ENCODE peak calls at places on chromosomes 6 and 20, in six cellular contexts. One of them, this sample, is unnamed.
A peak's percentile ranks its signal among the peaks of the same experiment; 100 is the strongest.

GRCh38 chr6:28839443-28840120 is 84.2 kb downstream of the TRIM27 start:
- DNase-seq in fibroblast of lung: no peak
- DNase-seq in SK-N-DZ: no peak
- DNase-seq in HEK293T: no peak
- DNase-seq in activated T-helper 1 cell treated with anti-CD3 and anti-CD28 coated beads, Interleukin-12 subunit alpha, Interleukin-12 subunit beta, Interleukin-2, Interleukin-4 antibody, amounts not matched to agents 30 ng/mL and 10 ng/mL and 1 ng/mL, durations not matched to agents 14 hours and 24 hours and 36 hours: no peak
- DNase-seq in hypothalamus: no peak
- DNase-seq in this sample: no peak

GRCh38 chr20:16520154-16520553 is 53.1 kb downstream of the KIF16B start:
- DNase-seq in fibroblast of lung: no peak
- DNase-seq in SK-N-DZ: no peak
- DNase-seq in HEK293T: no peak
- DNase-seq in activated T-helper 1 cell treated with anti-CD3 and anti-CD28 coated beads, Interleukin-12 subunit alpha, Interleukin-12 subunit beta, Interleukin-2, Interleukin-4 antibody, amounts not matched to agents 30 ng/mL and 10 ng/mL and 1 ng/mL, durations not matched to agents 14 hours and 24 hours and 36 hours: no peak
- DNase-seq in hypothalamus: no peak
- DNase-seq in this sample: no peak

GRCh38 chr6:157609117-157609516 is 213.9 kb upstream of the SNX9 start:
- DNase-seq in fibroblast of lung: no peak
- DNase-seq in SK-N-DZ: no peak
- DNase-seq in HEK293T: no peak
- DNase-seq in activated T-helper 1 cell treated with anti-CD3 and anti-CD28 coated beads, Interleukin-12 subunit alpha, Interleukin-12 subunit beta, Interleukin-2, Interleukin-4 antibody, amounts not matched to agents 30 ng/mL and 10 ng/mL and 1 ng/mL, durations not matched to agents 14 hours and 24 hours and 36 hours: no peak
- DNase-seq in hypothalamus: no peak
- DNase-seq in this sample: no peak

GRCh38 chr6:118808794-118809668 is 84.9 kb upstream of the ASF1A start:
- DNase-seq in fibroblast of lung: no peak
- DNase-seq in SK-N-DZ: no peak
- DNase-seq in HEK293T: no peak
- DNase-seq in activated T-helper 1 cell treated with anti-CD3 and anti-CD28 coated beads, Interleukin-12 subunit alpha, Interleukin-12 subunit beta, Interleukin-2, Interleukin-4 antibody, amounts not matched to agents 30 ng/mL and 10 ng/mL and 1 ng/mL, durations not matched to agents 14 hours and 24 hours and 36 hours: no peak
- DNase-seq in hypothalamus: no peak
- DNase-seq in this sample: no peak

GRCh38 chr6:68559052-68559451 is 76.0 kb upstream of the ADGRB3 start:
- DNase-seq in fibroblast of lung: peak; percentile 77
- DNase-seq in SK-N-DZ: peak; percentile 52
- DNase-seq in HEK293T: peak; percentile 38
- DNase-seq in activated T-helper 1 cell treated with anti-CD3 and anti-CD28 coated beads, Interleukin-12 subunit alpha, Interleukin-12 subunit beta, Interleukin-2, Interleukin-4 antibody, amounts not matched to agents 30 ng/mL and 10 ng/mL and 1 ng/mL, durations not matched to agents 14 hours and 24 hours and 36 hours: no peak
- DNase-seq in hypothalamus: no peak
- DNase-seq in this sample: no peak

GRCh38 chr6:134258849-134259306 is 59.0 kb downstream of the SGK1 start:
- DNase-seq in fibroblast of lung: no peak
- DNase-seq in SK-N-DZ: no peak
- DNase-seq in HEK293T: no peak
- DNase-seq in activated T-helper 1 cell treated with anti-CD3 and anti-CD28 coated beads, Interleukin-12 subunit alpha, Interleukin-12 subunit beta, Interleukin-2, Interleukin-4 antibody, amounts not matched to agents 30 ng/mL and 10 ng/mL and 1 ng/mL, durations not matched to agents 14 hours and 24 hours and 36 hours: no peak
- DNase-seq in hypothalamus: no peak
- DNase-seq in this sample: no peak

GRCh38 chr20:40511478-40511877 is 177.6 kb downstream of the MAFB start:
- DNase-seq in fibroblast of lung: peak; percentile 66
- DNase-seq in SK-N-DZ: no peak
- DNase-seq in HEK293T: no peak
- DNase-seq in activated T-helper 1 cell treated with anti-CD3 and anti-CD28 coated beads, Interleukin-12 subunit alpha, Interleukin-12 subunit beta, Interleukin-2, Interleukin-4 antibody, amounts not matched to agents 30 ng/mL and 10 ng/mL and 1 ng/mL, durations not matched to agents 14 hours and 24 hours and 36 hours: no peak
- DNase-seq in hypothalamus: no peak
- DNase-seq in this sample: no peak

GRCh38 chr6:138818496-138819194 is 22.8 kb downstream of the ECT2L start:
- DNase-seq in fibroblast of lung: no peak
- DNase-seq in SK-N-DZ: no peak
- DNase-seq in HEK293T: no peak
- DNase-seq in activated T-helper 1 cell treated with anti-CD3 and anti-CD28 coated beads, Interleukin-12 subunit alpha, Interleukin-12 subunit beta, Interleukin-2, Interleukin-4 antibody, amounts not matched to agents 30 ng/mL and 10 ng/mL and 1 ng/mL, durations not matched to agents 14 hours and 24 hours and 36 hours: no peak
- DNase-seq in hypothalamus: no peak
- DNase-seq in this sample: no peak

GRCh38 chr20:23069073-23069472 is 17.1 kb downstream of the CD93 start:
- DNase-seq in fibroblast of lung: no peak
- DNase-seq in SK-N-DZ: no peak
- DNase-seq in HEK293T: no peak
- DNase-seq in activated T-helper 1 cell treated with anti-CD3 and anti-CD28 coated beads, Interleukin-12 subunit alpha, Interleukin-12 subunit beta, Interleukin-2, Interleukin-4 antibody, amounts not matched to agents 30 ng/mL and 10 ng/mL and 1 ng/mL, durations not matched to agents 14 hours and 24 hours and 36 hours: no peak
- DNase-seq in hypothalamus: no peak
- DNase-seq in this sample: no peak

GRCh38 chr6:7646394-7646793 is 56.4 kb downstream of the SNRNP48 start:
- DNase-seq in fibroblast of lung: peak; percentile 7
- DNase-seq in SK-N-DZ: no peak
- DNase-seq in HEK293T: no peak
- DNase-seq in activated T-helper 1 cell treated with anti-CD3 and anti-CD28 coated beads, Interleukin-12 subunit alpha, Interleukin-12 subunit beta, Interleukin-2, Interleukin-4 antibody, amounts not matched to agents 30 ng/mL and 10 ng/mL and 1 ng/mL, durations not matched to agents 14 hours and 24 hours and 36 hours: no peak
- DNase-seq in hypothalamus: no peak
- DNase-seq in this sample: no peak

This sample was measured in vagina.